ENCODE peak calls at places on chromosomes 13 and 19, in four cellular contexts. Y, J, T and Z are unnamed samples.

GRCh38 chr19:58544591-58545285 is 874 bp downstream of the TRIM28 start:
- DNase-seq in Y (no peak), T (no peak), J (no peak), Z (no peak)

GRCh38 chr13:64753606-64754005 is 2476.5 kb downstream of the PCDH9 start:
- DNase-seq in Y (no peak), J (no peak), T (no peak), Z (no peak)

GRCh38 chr19:33864311-33864850 is 67.7 kb downstream of the KCTD15 start:
- DNase-seq in Y (no peak), J (no peak), T (no peak), Z (no peak)

GRCh38 chr13:92807343-92807742 is 419.3 kb upstream of the GPC6 start:
- DNase-seq in Y (no peak), J (no peak), T (no peak), Z (peak)

GRCh38 chr13:47117268-47117667 is 220.4 kb upstream of the HTR2A start:
- DNase-seq in Y (no peak), T (no peak), J (peak), Z (no peak)

GRCh38 chr13:102817907-102818306 is 19.0 kb downstream of the BIVM start:
- DNase-seq in J (no peak), Y (no peak), T (no peak), Z (peak)

GRCh38 chr13:78228940-78229339 is 310.3 kb upstream of the EDNRB start:
- DNase-seq in J (no peak), Y (no peak), T (no peak), Z (peak)

GRCh38 chr13:109780880-109781383 is 5.5 kb downstream of the IRS2 start:
- DNase-seq in Y (no peak), T (no peak), J (no peak), Z (no peak)

GRCh38 chr19:39498262-39499081 is at the start of gene DLL3:
- DNase-seq in Y (no peak), T (no peak), J (no peak), Z (no peak)

GRCh38 chr13:99237981-99238662 is 20.1 kb downstream of the GPR18 start:
- DNase-seq in J (no peak), T (no peak), Y (no peak), Z (no peak)

GRCh38 chr13:47665041-47665440 is 336.0 kb downstream of the SUCLA2 start:
- DNase-seq in T (no peak), Y (no peak), J (no peak), Z (no peak)

GRCh38 chr19:28737526-28737925 is 475.4 kb downstream of the UQCRFS1 start:
- DNase-seq in J (no peak), T (no peak), Y (no peak), Z (no peak)

GRCh38 chr13:48621056-48621455 is 32.7 kb upstream of the CYSLTR2 start:
- DNase-seq in Y (no peak), T (no peak), J (no peak), Z (no peak)

GRCh38 chr19:33683881-33684549 is 62.3 kb downstream of the CHST8 start:
- DNase-seq in J (no peak), T (peak), Y (no peak), Z (no peak)

GRCh38 chr13:46648166-46648607 is 95.2 kb downstream of the LRCH1 start:
- DNase-seq in Y (no peak), T (no peak), J (no peak), Z (no peak)

GRCh38 chr19:31693131-31693700 is 344.0 kb upstream of the TSHZ3 start:
- DNase-seq in J (no peak), T (no peak), Y (no peak), Z (no peak)

GRCh38 chr13:97506511-97506910 is 72.5 kb downstream of the RAP2A start:
- DNase-seq in Y (peak), T (no peak), J (peak), Z (no peak)

GRCh38 chr19:17078920-17079709 is 3.5 kb downstream of the MYO9B start:
- DNase-seq in J (no peak), Y (no peak), T (no peak), Z (no peak)
- H3K4me3 ChIP-seq in J (peak), Y (peak), T (peak), Z (peak)

GRCh38 chr13:37429976-37430375 is 168.6 kb downstream of the POSTN start:
- DNase-seq in J (peak), Y (no peak), T (no peak), Z (peak)

DNA sequence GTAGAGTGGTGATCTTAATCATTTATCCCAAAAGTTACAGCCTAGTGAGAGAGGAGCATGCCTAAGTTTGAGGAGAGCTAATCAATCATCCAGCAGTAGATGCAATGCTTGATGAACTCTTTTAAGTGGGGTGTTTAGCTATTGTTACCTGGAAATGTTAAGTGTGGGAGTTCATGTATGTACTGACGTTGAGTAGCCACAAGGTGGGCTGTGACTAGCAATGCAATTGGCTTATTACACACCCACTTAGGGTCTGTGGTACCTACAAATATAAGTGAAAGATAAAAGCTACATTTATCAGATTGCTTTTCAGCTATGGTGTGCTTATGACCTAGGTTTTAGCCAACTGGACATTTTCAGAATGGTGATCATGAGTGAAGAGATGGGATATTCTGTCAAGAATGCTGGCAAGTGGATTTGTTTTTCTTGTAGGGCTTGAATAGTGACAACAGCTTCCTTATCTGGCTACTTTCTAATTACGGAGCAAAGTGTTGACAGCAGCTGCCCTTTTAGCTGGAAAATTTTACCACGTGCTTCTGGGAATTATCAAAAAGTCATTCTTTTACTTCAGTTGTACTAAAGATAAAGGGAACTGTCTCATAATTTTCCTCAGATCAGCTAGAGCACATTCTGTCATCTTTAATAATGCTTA is 170.6 kb downstream of the POSTN start:
- DNase-seq in J (no peak), Y (no peak), T (no peak), Z (no peak)
- TF ChIP-seq CTCF in J (no peak), Y (no peak), T (no peak), Z (no peak)

GRCh38 chr13:51635137-51635878 is 51.0 kb downstream of the WDFY2 start:
- DNase-seq in Y (no peak), T (no peak), J (no peak), Z (no peak)

GRCh38 chr13:51636349-51636890 is 52.2 kb downstream of the WDFY2 start:
- DNase-seq in T (no peak), Y (no peak), J (no peak), Z (no peak)

GRCh38 chr13:51628059-51628852 is 44.0 kb downstream of the WDFY2 start:
- DNase-seq in Y (no peak), T (no peak), J (no peak), Z (no peak)

GRCh38 chr13:51629711-51630575 is 45.7 kb downstream of the WDFY2 start:
- DNase-seq in J (no peak), Y (no peak), T (no peak), Z (no peak)

GRCh38 chr13:51632643-51633357 is 48.5 kb downstream of the WDFY2 start:
- DNase-seq in J (no peak), T (peak), Y (no peak), Z (no peak)
- H3K4me3 ChIP-seq in J (no peak), T (peak), Y (no peak), Z (no peak)

GRCh38 chr13:74197686-74198085 is 63.5 kb upstream of the KLF12 start:
- DNase-seq in J (no peak), Y (no peak), T (no peak), Z (no peak)
- TF ChIP-seq CTCF in J (no peak), Y (no peak), T (no peak), Z (no peak)

DNA sequence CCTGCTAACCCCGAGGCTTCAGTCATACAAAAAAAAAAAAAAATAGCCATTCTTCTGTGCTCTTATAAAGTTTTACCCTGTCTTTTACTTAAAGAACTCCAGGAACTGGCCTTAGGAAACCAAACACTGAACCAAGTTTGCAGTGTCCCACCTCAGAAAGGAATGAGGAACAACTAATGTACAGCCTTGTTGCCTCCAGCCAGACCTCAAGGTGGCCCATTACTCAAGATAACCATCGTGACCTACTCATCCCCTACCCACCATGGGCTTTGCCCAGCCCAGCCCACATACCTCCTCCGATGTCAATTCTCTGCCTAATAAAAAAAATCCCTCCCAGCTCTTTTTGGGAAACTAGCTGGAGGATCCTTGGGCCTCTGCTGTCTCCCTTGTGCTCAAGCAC is 133.2 kb downstream of the STARD13 start:
- DNase-seq in J (no peak), Y (no peak), T (no peak), Z (no peak)
- H3K4me3 ChIP-seq in J (no peak), Y (no peak), T (no peak), Z (no peak)

DNA sequence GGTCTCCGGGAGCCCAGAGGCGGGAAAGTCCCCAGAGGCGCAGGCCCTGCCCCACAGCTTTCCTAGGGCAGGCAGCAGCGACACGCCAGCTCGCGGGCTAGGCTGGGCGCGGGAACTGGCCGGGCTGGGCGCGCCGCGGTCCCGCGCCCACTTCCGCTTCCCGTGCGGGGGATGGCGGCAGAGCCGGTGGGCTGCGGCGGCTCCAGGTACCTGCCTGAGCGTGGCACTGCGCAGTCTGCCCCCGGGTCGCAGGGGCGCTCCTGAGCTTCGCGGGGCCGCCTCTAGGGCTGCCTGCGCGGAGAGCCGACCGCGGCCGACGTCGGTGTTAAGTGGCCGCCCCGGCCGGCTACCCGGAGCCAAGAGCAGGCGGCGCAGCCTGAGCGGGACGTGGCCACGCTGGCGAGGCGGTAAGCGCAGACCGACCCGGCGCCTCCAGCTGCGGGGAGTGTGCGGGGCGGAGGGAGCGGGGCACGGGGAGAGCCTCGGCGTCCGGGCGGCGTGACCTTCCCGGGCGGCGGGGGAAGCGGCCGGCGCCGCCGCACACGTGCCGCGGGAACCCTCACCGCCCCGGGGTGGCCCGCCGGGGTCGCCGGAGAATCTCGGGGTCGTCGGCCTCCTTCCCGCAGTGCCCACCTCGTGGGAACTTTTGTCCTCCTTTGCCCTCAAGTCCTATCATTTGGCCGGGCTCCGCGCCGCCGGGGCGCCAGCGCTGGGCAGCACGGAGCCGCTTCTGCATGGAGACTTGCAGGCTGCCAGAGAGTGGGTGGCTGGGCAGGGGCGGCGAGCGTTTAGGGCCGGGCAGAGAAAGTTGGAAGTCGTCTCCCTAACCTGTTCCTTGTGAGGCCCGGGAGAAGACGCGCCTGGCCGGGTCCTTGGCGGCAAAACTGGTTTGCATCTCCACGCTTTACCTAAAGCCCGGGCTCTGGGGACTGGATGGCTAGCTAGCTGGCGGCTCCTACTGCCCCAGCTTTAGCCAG is 31.4 kb upstream of the MPHOSPH8 start:
- DNase-seq in Y (no peak), T (no peak), J (no peak), Z (no peak)
- TF ChIP-seq CTCF in Y (no peak), T (no peak), J (no peak), Z (no peak)

DNA sequence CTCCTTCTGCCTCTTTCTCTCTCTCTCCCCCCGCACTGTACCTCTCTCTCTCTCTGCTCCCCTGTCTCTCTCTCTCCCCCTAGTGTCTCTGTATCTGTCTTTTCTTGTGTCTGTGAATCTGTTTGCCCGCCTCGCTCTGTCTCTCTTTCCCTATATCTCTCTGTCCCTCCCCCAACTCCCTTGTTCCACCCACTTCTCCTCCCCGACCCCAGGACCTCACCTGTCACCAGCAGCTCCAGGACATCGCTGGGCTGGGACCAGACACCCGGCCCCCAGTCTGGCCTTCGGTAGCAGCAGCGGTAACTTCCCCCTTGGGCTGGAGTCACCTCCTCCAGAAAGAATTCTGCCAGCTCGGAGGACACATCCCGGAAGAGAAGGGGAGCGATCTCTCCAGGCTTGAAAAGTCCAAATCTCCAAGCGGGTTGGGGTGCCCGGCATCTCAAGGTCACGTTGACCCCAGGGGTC is 3.9 kb downstream of the OSCAR start:
- DNase-seq in T (no peak), Y (peak), J (peak), Z (no peak)
- H3K4me3 ChIP-seq in T (no peak), Y (peak), J (peak), Z (peak)

GRCh38 chr19:55700813-55701212 is 25.8 kb downstream of the EPN1 start:
- DNase-seq in J (no peak), Y (no peak), T (no peak), Z (no peak)

GRCh38 chr19:55703790-55704215 is 28.8 kb downstream of the EPN1 start:
- DNase-seq in J (no peak), Y (peak), T (no peak), Z (no peak)

GRCh38 chr19:55702131-55702627 is 27.2 kb downstream of the EPN1 start:
- DNase-seq in T (no peak), Y (no peak), J (no peak), Z (no peak)

GRCh38 chr19:55705972-55706371 is 30.9 kb downstream of the EPN1 start:
- DNase-seq in Y (no peak), T (no peak), J (no peak), Z (no peak)

DNA sequence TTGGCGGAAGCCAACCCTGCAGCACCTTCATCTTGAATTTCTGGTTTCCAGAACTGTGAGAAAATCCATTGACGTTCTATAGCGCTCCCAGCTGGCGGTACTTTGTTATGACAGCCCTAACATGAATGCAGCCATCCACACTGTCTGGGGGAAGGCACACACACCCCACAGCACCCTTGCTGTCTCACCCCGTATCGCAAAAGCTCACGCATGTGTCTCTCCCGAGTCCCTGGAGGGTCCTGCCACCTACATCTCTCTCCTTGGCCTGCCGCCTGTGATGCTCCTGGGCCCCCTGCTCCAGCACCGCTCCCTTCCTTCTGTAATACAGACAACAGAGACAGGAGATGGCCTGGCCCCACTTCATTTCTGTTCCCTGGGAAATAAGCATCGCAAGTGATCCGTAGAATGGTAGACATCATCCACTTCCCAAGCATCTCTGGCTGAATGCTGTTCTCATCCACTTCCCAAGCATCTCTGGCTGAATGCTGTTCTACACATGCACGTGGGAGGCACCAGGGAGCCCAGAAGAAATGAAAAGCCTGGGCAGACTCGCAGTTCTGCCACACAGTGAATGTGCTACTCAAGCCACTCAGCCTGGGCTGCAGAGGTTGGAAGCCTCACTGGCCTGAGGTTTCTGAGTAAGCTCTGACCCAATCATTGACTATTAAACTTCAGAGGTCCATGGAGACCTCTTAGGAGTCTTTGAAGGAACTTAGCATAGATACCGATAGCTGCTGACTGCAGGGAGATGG is 29.6 kb downstream of the EPN1 start:
- DNase-seq in Y (no peak), T (no peak), J (no peak), Z (no peak)
- TF ChIP-seq CTCF in Y (no peak), T (no peak), J (no peak), Z (no peak)